ENCODE peak calls at places on chromosomes 3 and 15, in eight cellular contexts. I, Q, J, W, N, F, U and A are unnamed samples.

GRCh38 chr3:76753599-76753998 is 286.3 kb upstream of the ROBO2 start:
- DNase-seq in W (no peak), F (no peak), U (no peak), N (no peak), J (no peak), Q (no peak), I (no peak), A (no peak)

GRCh38 chr15:100209204-100209603 is 132.6 kb downstream of the ADAMTS17 start:
- DNase-seq in F (no peak), J (no peak), U (no peak), W (peak), Q (peak), N (no peak), I (no peak), A (no peak)

GRCh38 chr15:56042523-56042922 is 49.1 kb upstream of the NEDD4 start:
- DNase-seq in F (no peak), I (no peak), U (no peak), N (no peak), Q (no peak), W (no peak), J (no peak), A (peak)

GRCh38 chr3:133840767-133841166 is 35.2 kb downstream of the SRPRB start:
- DNase-seq in W (no peak), J (no peak), Q (no peak), U (no peak), N (no peak), F (no peak), I (no peak), A (no peak)

GRCh38 chr15:70766597-70766996 is 3.2 kb upstream of the UACA start:
- DNase-seq in I (no peak), J (no peak), N (no peak), W (no peak), U (no peak), Q (no peak), F (no peak), A (no peak)

GRCh38 chr15:81895723-81896122 is 150.1 kb downstream of the MEX3B start:
- DNase-seq in I (no peak), U (no peak), N (no peak), Q (no peak), F (no peak), J (no peak), W (no peak), A (no peak)

GRCh38 chr3:148149556-148149955 is 548.1 kb upstream of the AGTR1 start:
- DNase-seq in J (no peak), F (no peak), Q (no peak), N (no peak), I (no peak), W (no peak), U (no peak), A (no peak)

GRCh38 chr3:69410301-69410700 is 24.4 kb upstream of the FRMD4B start:
- DNase-seq in Q (peak), U (peak), W (peak), F (peak), N (peak), J (peak), I (peak), A (peak)

GRCh38 chr15:84929795-84930371 is 45.4 kb downstream of the SLC28A1 start:
- DNase-seq in U (peak), F (no peak), I (no peak), Q (peak), W (no peak), J (peak), N (peak), A (peak)

GRCh38 chr3:48694610-48695051 is 8.9 kb upstream of the NCKIPSD start:
- DNase-seq in F (peak), N (no peak), U (no peak), J (peak), I (peak), Q (peak), W (peak), A (peak)

GRCh38 chr15:31362121-31362520 is 35.5 kb downstream of the KLF13 start:
- DNase-seq in U (no peak), W (peak), Q (no peak), N (no peak), I (no peak), J (no peak), F (no peak), A (no peak)

DNA sequence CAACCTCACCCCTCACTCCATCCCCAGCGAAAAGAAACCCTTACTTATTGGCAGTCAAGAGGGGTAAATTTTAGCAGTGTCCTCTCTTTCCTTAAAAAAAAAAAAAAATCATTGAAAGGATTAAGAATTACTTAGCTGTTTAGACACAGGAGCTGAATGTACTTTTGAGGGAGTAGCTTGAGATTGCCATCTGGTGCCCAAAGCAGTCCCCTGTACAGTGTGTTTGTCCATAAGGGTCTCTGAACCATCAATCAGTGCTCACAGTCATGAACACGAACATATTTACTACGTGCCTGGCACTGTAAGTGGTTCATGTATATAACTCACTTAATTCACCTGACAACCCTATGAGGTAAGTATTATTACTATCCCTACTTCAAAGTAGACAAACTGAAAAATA is 463.5 kb downstream of the RAP2B start:
- DNase-seq in F (no peak), J (no peak), N (no peak), I (no peak), U (no peak), W (no peak), Q (no peak), A (no peak)
- TF ChIP-seq CTCF in F (no peak), J (no peak), N (no peak), I (peak), U (no peak), W (no peak), Q (no peak), A (no peak)

GRCh38 chr3:140557476-140557875 is 120.4 kb upstream of the TRIM42 start:
- DNase-seq in J (no peak), F (no peak), Q (no peak), U (no peak), W (no peak), N (no peak), I (no peak), A (no peak)

GRCh38 chr3:140555666-140556065 is 122.2 kb upstream of the TRIM42 start:
- DNase-seq in J (no peak), W (no peak), Q (no peak), I (no peak), N (no peak), U (no peak), F (no peak), A (no peak)

GRCh38 chr3:140553591-140553990 is 124.3 kb upstream of the TRIM42 start:
- DNase-seq in W (no peak), U (peak), F (no peak), Q (no peak), J (no peak), N (no peak), I (no peak), A (no peak)

GRCh38 chr3:140552403-140552802 is 125.5 kb upstream of the TRIM42 start:
- DNase-seq in Q (no peak), F (no peak), W (no peak), I (no peak), U (no peak), N (no peak), J (no peak), A (no peak)

DNA sequence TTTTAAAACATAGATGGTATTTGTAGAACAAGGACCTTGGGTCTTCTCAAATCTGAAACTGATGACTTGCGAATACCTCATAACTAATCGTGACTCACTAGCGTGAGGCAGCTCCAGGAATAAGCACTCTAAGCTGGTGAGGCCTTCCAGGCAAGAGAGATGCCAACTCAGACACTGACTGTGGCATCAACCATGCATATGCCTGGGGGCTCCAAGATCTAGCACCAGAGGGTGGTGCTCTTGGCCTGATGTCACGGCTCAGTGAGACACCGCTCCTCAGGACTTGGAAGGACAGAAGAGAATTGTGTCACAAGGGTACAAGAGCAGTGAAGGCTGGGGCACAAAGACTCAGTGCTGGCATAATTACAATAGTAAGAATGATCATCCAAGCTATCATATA is 125.0 kb upstream of the TRIM42 start:
- DNase-seq in U (no peak), J (no peak), N (no peak), Q (no peak), W (no peak), F (no peak), I (no peak), A (no peak)
- TF ChIP-seq CTCF in U (no peak), J (no peak), N (no peak), Q (no peak), W (no peak), F (no peak), I (no peak), A (no peak)

DNA sequence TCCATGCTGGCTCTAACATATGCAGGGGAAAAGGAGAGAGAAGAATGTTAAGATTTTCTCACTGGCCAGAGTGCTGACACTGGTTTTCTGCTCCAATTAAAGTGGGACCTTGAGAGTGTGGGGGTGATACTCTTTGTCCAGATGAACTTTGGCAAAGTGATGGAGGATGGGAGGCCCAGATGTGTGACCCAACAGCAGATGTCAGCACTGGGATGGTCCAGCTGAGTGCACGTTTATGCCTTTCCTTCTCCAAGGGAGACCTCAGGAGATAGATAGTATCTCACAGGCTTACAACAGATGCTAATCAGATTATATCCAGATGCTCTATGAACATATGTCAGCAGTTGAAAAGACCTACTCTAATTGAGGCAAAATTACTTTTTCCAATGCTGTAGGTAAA is 50.1 kb upstream of the PSMD6 start:
- DNase-seq in Q (no peak), J (peak), N (no peak), W (no peak), U (no peak), I (no peak), F (no peak), A (no peak)
- TF ChIP-seq CTCF in Q (no peak), J (no peak), N (no peak), W (no peak), U (no peak), I (no peak), F (no peak), A (no peak)

DNA sequence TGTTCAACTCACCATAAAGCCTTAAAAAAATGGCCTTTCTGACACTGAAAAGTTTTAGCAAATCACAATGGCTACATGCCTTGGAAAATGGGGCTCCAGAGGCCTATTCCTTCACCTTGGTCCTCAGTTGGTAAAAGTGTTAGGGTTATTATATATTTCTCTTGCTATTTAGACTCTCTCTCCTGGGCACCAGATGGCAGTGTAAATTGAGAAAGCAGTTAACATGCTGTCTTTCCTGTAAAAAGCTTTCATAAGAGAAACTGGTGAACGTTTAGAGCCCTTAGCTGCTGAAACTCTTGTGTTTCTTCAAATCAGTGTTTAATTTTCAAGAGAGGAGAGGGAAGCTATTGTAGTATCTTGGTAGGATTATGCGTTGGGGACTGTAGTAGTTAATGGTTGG is 89.9 kb downstream of the LRTM1 start:
- DNase-seq in J (no peak), W (no peak), Q (no peak), U (no peak), F (no peak), N (no peak), I (no peak), A (no peak)
- TF ChIP-seq CTCF in J (peak), W (no peak), Q (no peak), U (no peak), F (no peak), N (no peak), I (peak), A (no peak)

GRCh38 chr3:10697918-10698317 is 118.1 kb upstream of the SLC6A11 start:
- DNase-seq in Q (no peak), N (no peak), I (no peak), J (no peak), W (no peak), F (no peak), U (peak), A (peak)

GRCh38 chr3:10694194-10694593 is 121.8 kb upstream of the SLC6A11 start:
- DNase-seq in F (no peak), I (no peak), Q (no peak), N (no peak), U (no peak), W (no peak), J (no peak), A (no peak)

GRCh38 chr3:10695595-10696285 is 120.3 kb upstream of the SLC6A11 start:
- DNase-seq in I (no peak), Q (no peak), J (no peak), N (no peak), U (no peak), F (no peak), W (no peak), A (no peak)

GRCh38 chr3:10692039-10692438 is 124.0 kb upstream of the SLC6A11 start:
- DNase-seq in F (no peak), N (no peak), J (no peak), U (no peak), W (no peak), I (no peak), Q (no peak), A (no peak)

DNA sequence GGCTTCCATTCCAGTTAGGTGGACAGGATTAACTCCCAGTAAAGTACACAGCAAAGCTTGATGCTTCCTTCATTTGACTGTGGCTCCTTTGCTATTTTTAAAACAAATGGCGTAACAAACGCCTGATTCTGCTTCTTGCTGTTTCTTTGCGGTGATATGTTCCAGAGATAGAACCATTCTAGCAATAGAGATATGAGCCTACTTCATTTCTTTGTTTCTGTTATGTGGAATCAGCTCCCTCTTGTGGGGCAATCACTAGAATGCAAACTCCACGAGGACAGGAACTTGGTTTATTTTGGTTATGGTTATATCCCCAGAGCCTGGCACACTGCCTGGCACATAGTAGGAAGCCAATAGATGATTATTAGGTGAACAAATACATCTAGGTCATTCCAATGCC is 122.6 kb upstream of the SLC6A11 start:
- DNase-seq in Q (no peak), I (no peak), W (no peak), J (peak), U (no peak), F (no peak), N (no peak), A (no peak)
- TF ChIP-seq CTCF in Q (no peak), I (peak), W (peak), J (peak), U (no peak), F (no peak), N (no peak), A (no peak)

DNA sequence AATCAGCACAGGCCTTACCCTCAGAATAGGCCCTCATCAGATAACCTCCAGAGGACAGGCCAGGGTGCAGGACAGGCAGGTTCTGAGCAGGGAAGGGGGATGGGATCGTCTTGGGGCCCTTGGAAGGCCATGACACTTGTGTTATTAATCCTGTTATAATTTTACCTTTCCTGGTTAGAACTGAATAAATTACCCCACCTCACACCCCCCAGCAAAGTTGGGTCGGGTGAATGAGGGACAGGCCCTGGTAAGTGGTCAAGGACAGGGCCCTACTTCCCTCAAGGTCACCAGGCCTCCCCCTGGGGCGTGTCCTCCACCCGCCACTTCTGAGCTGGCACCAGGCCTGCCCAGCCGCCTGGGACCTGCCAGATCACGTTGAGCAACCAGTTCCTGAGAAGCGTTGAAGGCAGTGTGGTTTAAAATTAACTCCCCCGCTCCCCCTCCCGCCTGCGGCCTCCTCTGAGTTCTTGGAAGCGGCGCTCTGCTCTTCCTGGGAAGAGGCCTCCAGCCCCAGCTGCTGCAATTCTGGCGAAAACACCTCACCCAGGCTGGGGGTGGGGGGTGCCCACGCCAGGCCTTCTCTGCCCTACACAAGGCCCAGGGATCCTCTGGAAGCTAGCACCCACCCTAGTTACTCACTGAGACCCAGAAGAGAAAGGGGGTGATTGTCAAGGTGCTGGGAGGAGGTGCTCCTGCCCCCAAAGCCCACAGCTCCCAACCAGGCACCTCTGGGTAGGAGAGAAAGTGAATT is 10.6 kb downstream of the CISH start:
- DNase-seq in F (peak), Q (peak), I (peak), W (peak), J (peak), U (peak), N (peak), A (peak)
- TF ChIP-seq CTCF in F (no peak), Q (no peak), I (no peak), W (no peak), J (no peak), U (no peak), N (no peak), A (no peak)

DNA sequence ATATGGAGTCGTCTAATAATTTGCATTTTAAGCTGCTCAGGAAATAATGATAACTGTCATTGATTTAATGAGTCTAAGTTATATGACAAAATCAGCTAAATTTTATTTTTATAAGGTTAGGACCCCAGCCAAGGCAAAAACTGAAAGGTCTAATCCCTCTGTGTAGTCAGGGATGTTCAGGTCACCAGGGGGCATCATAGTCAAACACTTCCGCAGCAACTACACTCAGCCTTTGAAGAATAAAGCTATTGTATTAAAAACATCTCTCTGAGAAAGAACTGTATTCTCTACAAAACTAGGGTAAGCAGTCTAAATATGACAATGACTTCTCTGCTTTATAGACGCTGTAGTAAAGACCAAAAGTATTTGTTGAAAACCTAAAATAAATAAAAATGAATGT is 15.0 kb downstream of the INTS14 start:
- DNase-seq in U (peak), I (no peak), Q (no peak), F (no peak), W (no peak), J (peak), N (peak), A (peak)
- TF ChIP-seq CTCF in U (peak), I (peak), Q (no peak), F (no peak), W (no peak), J (peak), N (peak), A (no peak)